ENCODE peak calls at places on chromosome 10, in four cellular contexts. One of them, this sample, is unnamed. For H3K4me1, the result is how much of the 10 kb centered on the place peaks cover.

GRCh38 chr10:86443069-86443468 is 76.5 kb upstream of the GRID1 start:
- DNase-seq in GM23338: no peak
- DNase-seq in A549: no peak
- DNase-seq in OCI-LY7: no peak
- DNase-seq in this sample: no peak

GRCh38 chr10:97685395-97685958 is 1.6 kb downstream of the AVPI1 start:
- DNase-seq in GM23338: peak
- DNase-seq in A549: peak
- DNase-seq in OCI-LY7: no peak
- DNase-seq in this sample: no peak

GRCh38 chr10:11210211-11210922 is 192.7 kb downstream of the CELF2 start:
- DNase-seq in GM23338: no peak
- DNase-seq in A549: no peak
- DNase-seq in OCI-LY7: no peak
- DNase-seq in this sample: peak

GRCh38 chr10:35661236-35661635 is 19.1 kb upstream of the FZD8 start:
- DNase-seq in OCI-LY7: no peak
- DNase-seq in GM23338: no peak
- DNase-seq in A549: no peak
- DNase-seq in this sample: no peak

GRCh38 chr10:688621-689426 is 644 bp downstream of the DIP2C start:
- DNase-seq in A549: peak
- DNase-seq in GM23338: peak
- DNase-seq in OCI-LY7: no peak
- DNase-seq in this sample: no peak

GRCh38 chr10:12772797-12773587 is 228.5 kb downstream of the CCDC3 start:
- DNase-seq in A549: no peak
- DNase-seq in GM23338: no peak
- DNase-seq in OCI-LY7: no peak
- DNase-seq in this sample: no peak

GRCh38 chr10:59434463-59435326 is 72.3 kb upstream of the FAM13C start:
- DNase-seq in GM23338: no peak
- DNase-seq in OCI-LY7: no peak
- DNase-seq in A549: no peak
- DNase-seq in this sample: no peak

GRCh38 chr10:6674282-6674681 is 94.2 kb upstream of the PRKCQ start:
- DNase-seq in OCI-LY7: peak
- DNase-seq in A549: no peak
- DNase-seq in GM23338: no peak
- DNase-seq in this sample: peak

GRCh38 chr10:79239275-79239779 is 107.9 kb upstream of the PPIF start:
- DNase-seq in OCI-LY7: no peak
- DNase-seq in GM23338: peak
- DNase-seq in A549: no peak
- DNase-seq in this sample: no peak

GRCh38 chr10:42809670-42810069 is 27.1 kb downstream of the BMS1 start:
- DNase-seq in GM23338: no peak
- DNase-seq in OCI-LY7: no peak
- DNase-seq in A549: no peak
- DNase-seq in this sample: no peak

GRCh38 chr10:103894454-103894853 is 23.5 kb downstream of the STN1 start:
- DNase-seq in OCI-LY7: no peak
- DNase-seq in A549: no peak
- DNase-seq in GM23338: no peak
- DNase-seq in this sample: peak

GRCh38 chr10:123991622-123992570 is 100.3 kb upstream of the CPXM2 start:
- DNase-seq in GM23338: no peak
- DNase-seq in OCI-LY7: no peak
- DNase-seq in A549: no peak
- DNase-seq in this sample: no peak

GRCh38 chr10:50594012-50594411 is 29.7 kb downstream of the SGMS1 start:
- DNase-seq in GM23338: no peak
- DNase-seq in OCI-LY7: no peak
- DNase-seq in A549: no peak
- DNase-seq in this sample: no peak

GRCh38 chr10:132420469-132421376 is 23.7 kb downstream of the PWWP2B start:
- DNase-seq in GM23338: no peak
- DNase-seq in A549: peak
- DNase-seq in OCI-LY7: peak
- DNase-seq in this sample: no peak
- H3K4me1 ChIP-seq in GM23338: under half
- H3K4me1 ChIP-seq in A549: under half
- H3K4me1 ChIP-seq in OCI-LY7: half or more
- H3K4me1 ChIP-seq in this sample: under half

GRCh38 chr10:32952541-32953276 is 5.3 kb downstream of the ITGB1 start:
- DNase-seq in GM23338: no peak
- DNase-seq in OCI-LY7: no peak
- DNase-seq in A549: no peak
- DNase-seq in this sample: no peak
- H3K4me2 ChIP-seq in GM23338: peak
- H3K4me2 ChIP-seq in OCI-LY7: peak
- H3K4me2 ChIP-seq in A549: peak
- H3K4me2 ChIP-seq in this sample: no peak

GRCh38 chr10:128067691-128068397 is 58.4 kb downstream of the MKI67 start:
- DNase-seq in GM23338: no peak
- DNase-seq in A549: no peak
- DNase-seq in OCI-LY7: no peak
- DNase-seq in this sample: no peak

GRCh38 chr10:128064615-128065580 is 61.3 kb downstream of the MKI67 start:
- DNase-seq in A549: no peak
- DNase-seq in OCI-LY7: peak
- DNase-seq in GM23338: no peak
- DNase-seq in this sample: peak

GRCh38 chr10:128065881-128066534 is 60.2 kb downstream of the MKI67 start:
- DNase-seq in GM23338: no peak
- DNase-seq in A549: no peak
- DNase-seq in OCI-LY7: no peak
- DNase-seq in this sample: no peak

GRCh38 chr10:128068398-128069285 is 57.6 kb downstream of the MKI67 start:
- DNase-seq in A549: no peak
- DNase-seq in OCI-LY7: peak
- DNase-seq in GM23338: no peak
- DNase-seq in this sample: peak

DNA sequence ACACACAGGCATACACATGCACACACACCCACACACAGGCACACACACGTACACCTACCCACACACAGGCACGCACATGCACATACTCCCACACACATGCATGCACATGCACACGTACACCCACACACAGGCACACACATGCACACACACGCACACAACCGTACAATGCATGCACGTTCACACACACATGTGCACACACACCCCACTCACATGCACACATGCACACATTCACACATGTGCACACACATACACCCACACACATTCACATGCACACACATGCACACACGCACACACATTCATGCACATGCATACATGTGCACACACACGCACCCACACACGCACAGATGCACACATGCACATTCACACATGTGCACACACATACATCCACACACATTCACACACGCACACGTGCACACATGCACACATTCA is 59.3 kb downstream of the MKI67 start:
- DNase-seq in GM23338: no peak
- DNase-seq in A549: no peak
- DNase-seq in OCI-LY7: no peak
- DNase-seq in this sample: no peak
- H3K27ac ChIP-seq in GM23338: no peak
- H3K27ac ChIP-seq in A549: no peak
- H3K27ac ChIP-seq in OCI-LY7: no peak
- H3K27ac ChIP-seq in this sample: no peak

GRCh38 chr10:113086282-113086681 is 136.2 kb downstream of the TCF7L2 start:
- DNase-seq in A549: no peak
- DNase-seq in OCI-LY7: no peak
- DNase-seq in GM23338: no peak
- DNase-seq in this sample: no peak
- H3K4me1 ChIP-seq in A549: half or more
- H3K4me1 ChIP-seq in OCI-LY7: under half
- H3K4me1 ChIP-seq in GM23338: under half
- H3K4me1 ChIP-seq in this sample: under half